ENCODE peak calls at places on chromosomes 2 and 18, in five cellular contexts. One of them, this sample, is unnamed.

GRCh38 chr2:237774811-237775553 is 23.6 kb upstream of the RBM44 start:
- DNase-seq in pancreas: peak
- DNase-seq in AG10803: peak
- DNase-seq in BE2C: peak
- DNase-seq in HFF-Myc: peak
- DNase-seq in this sample: peak

GRCh38 chr2:218991674-218992168 is 1.5 kb downstream of the CRYBA2 start:
- DNase-seq in HFF-Myc: no peak
- DNase-seq in BE2C: peak
- DNase-seq in pancreas: no peak
- DNase-seq in AG10803: peak
- DNase-seq in this sample: peak

GRCh38 chr2:207394812-207395534 is 134.8 kb upstream of the CREB1 start:
- DNase-seq in AG10803: peak
- DNase-seq in HFF-Myc: peak
- DNase-seq in BE2C: peak
- DNase-seq in pancreas: no peak
- DNase-seq in this sample: no peak

GRCh38 chr2:153917570-153917969 is 45.8 kb downstream of the GALNT13 start:
- DNase-seq in pancreas: no peak
- DNase-seq in HFF-Myc: no peak
- DNase-seq in AG10803: no peak
- DNase-seq in BE2C: no peak
- DNase-seq in this sample: no peak

GRCh38 chr18:31268985-31269406 is 49.0 kb upstream of the DSG1 start:
- DNase-seq in pancreas: no peak
- DNase-seq in HFF-Myc: no peak
- DNase-seq in AG10803: no peak
- DNase-seq in BE2C: no peak
- DNase-seq in this sample: no peak

GRCh38 chr18:42781298-42781815 is 334.1 kb downstream of the RIT2 start:
- DNase-seq in HFF-Myc: no peak
- DNase-seq in BE2C: no peak
- DNase-seq in AG10803: no peak
- DNase-seq in pancreas: no peak
- DNase-seq in this sample: no peak

GRCh38 chr2:168529900-168530561 is 74.0 kb downstream of the CERS6 start:
- DNase-seq in AG10803: no peak
- DNase-seq in HFF-Myc: no peak
- DNase-seq in BE2C: peak
- DNase-seq in pancreas: no peak
- DNase-seq in this sample: no peak

GRCh38 chr2:120465989-120466703 is 120.2 kb downstream of the INHBB start:
- DNase-seq in BE2C: no peak
- DNase-seq in pancreas: no peak
- DNase-seq in AG10803: no peak
- DNase-seq in HFF-Myc: no peak
- DNase-seq in this sample: no peak

GRCh38 chr2:62296034-62296832 is 100.3 kb downstream of the B3GNT2 start:
- DNase-seq in AG10803: no peak
- DNase-seq in BE2C: no peak
- DNase-seq in pancreas: no peak
- DNase-seq in HFF-Myc: no peak
- DNase-seq in this sample: no peak

GRCh38 chr18:76347341-76347740 is 147.7 kb downstream of the ZNF516 start:
- DNase-seq in HFF-Myc: no peak
- DNase-seq in AG10803: no peak
- DNase-seq in BE2C: no peak
- DNase-seq in pancreas: no peak
- DNase-seq in this sample: no peak

GRCh38 chr2:121804340-121804739 is 48.9 kb downstream of the TSN start:
- DNase-seq in HFF-Myc: no peak
- DNase-seq in BE2C: peak
- DNase-seq in pancreas: no peak
- DNase-seq in AG10803: peak
- DNase-seq in this sample: peak

GRCh38 chr18:30359521-30359920 is 683.0 kb downstream of the DSC3 start:
- DNase-seq in pancreas: no peak
- DNase-seq in HFF-Myc: no peak
- DNase-seq in BE2C: no peak
- DNase-seq in AG10803: no peak
- DNase-seq in this sample: no peak

GRCh38 chr2:126385441-126385840 is 270.5 kb upstream of the GYPC start:
- DNase-seq in pancreas: no peak
- DNase-seq in AG10803: no peak
- DNase-seq in HFF-Myc: no peak
- DNase-seq in BE2C: no peak
- DNase-seq in this sample: no peak

GRCh38 chr2:104658840-104659591 is 194.9 kb upstream of the POU3F3 start:
- DNase-seq in BE2C: no peak
- DNase-seq in pancreas: no peak
- DNase-seq in HFF-Myc: no peak
- DNase-seq in AG10803: no peak
- DNase-seq in this sample: no peak

GRCh38 chr2:19667085-19667484 is 234.7 kb downstream of the TTC32 start:
- DNase-seq in BE2C: no peak
- DNase-seq in AG10803: peak
- DNase-seq in HFF-Myc: no peak
- DNase-seq in pancreas: no peak
- DNase-seq in this sample: no peak

GRCh38 chr2:147424766-147425165 is 420.1 kb upstream of the ACVR2A start:
- DNase-seq in AG10803: no peak
- DNase-seq in HFF-Myc: no peak
- DNase-seq in BE2C: no peak
- DNase-seq in pancreas: no peak
- DNase-seq in this sample: no peak

GRCh38 chr2:54149623-54150501 is 34.4 kb downstream of the ACYP2 start:
- DNase-seq in AG10803: peak
- DNase-seq in BE2C: no peak
- DNase-seq in HFF-Myc: no peak
- DNase-seq in pancreas: no peak
- DNase-seq in this sample: no peak

GRCh38 chr2:20626698-20627471 is 24.0 kb downstream of the HS1BP3 start:
- DNase-seq in pancreas: no peak
- DNase-seq in BE2C: peak
- DNase-seq in HFF-Myc: no peak
- DNase-seq in AG10803: no peak
- DNase-seq in this sample: no peak

GRCh38 chr2:147649963-147650362 is 194.9 kb upstream of the ACVR2A start:
- DNase-seq in pancreas: no peak
- DNase-seq in BE2C: no peak
- DNase-seq in AG10803: no peak
- DNase-seq in HFF-Myc: no peak
- DNase-seq in this sample: no peak

GRCh38 chr2:127097471-127097765 is 9.5 kb downstream of the BIN1 start:
- DNase-seq in AG10803: no peak
- DNase-seq in pancreas: no peak
- DNase-seq in HFF-Myc: no peak
- DNase-seq in BE2C: no peak
- DNase-seq in this sample: no peak

GRCh38 chr2:235514627-235515363 is 21.0 kb downstream of the AGAP1 start:
- DNase-seq in BE2C: no peak
- DNase-seq in AG10803: no peak
- DNase-seq in pancreas: no peak
- DNase-seq in HFF-Myc: no peak
- DNase-seq in this sample: no peak
- TF ChIP-seq CTCF in BE2C: peak
- TF ChIP-seq CTCF in AG10803: no peak
- TF ChIP-seq CTCF in pancreas: no peak
- TF ChIP-seq CTCF in HFF-Myc: no peak
- TF ChIP-seq CTCF in this sample: no peak

GRCh38 chr18:59056706-59057492 is 82.8 kb upstream of the SEC11C start:
- DNase-seq in HFF-Myc: peak
- DNase-seq in pancreas: peak
- DNase-seq in AG10803: peak
- DNase-seq in BE2C: peak
- DNase-seq in this sample: peak
- TF ChIP-seq CTCF in HFF-Myc: peak
- TF ChIP-seq CTCF in pancreas: peak
- TF ChIP-seq CTCF in AG10803: peak
- TF ChIP-seq CTCF in BE2C: peak
- TF ChIP-seq CTCF in this sample: peak

DNA sequence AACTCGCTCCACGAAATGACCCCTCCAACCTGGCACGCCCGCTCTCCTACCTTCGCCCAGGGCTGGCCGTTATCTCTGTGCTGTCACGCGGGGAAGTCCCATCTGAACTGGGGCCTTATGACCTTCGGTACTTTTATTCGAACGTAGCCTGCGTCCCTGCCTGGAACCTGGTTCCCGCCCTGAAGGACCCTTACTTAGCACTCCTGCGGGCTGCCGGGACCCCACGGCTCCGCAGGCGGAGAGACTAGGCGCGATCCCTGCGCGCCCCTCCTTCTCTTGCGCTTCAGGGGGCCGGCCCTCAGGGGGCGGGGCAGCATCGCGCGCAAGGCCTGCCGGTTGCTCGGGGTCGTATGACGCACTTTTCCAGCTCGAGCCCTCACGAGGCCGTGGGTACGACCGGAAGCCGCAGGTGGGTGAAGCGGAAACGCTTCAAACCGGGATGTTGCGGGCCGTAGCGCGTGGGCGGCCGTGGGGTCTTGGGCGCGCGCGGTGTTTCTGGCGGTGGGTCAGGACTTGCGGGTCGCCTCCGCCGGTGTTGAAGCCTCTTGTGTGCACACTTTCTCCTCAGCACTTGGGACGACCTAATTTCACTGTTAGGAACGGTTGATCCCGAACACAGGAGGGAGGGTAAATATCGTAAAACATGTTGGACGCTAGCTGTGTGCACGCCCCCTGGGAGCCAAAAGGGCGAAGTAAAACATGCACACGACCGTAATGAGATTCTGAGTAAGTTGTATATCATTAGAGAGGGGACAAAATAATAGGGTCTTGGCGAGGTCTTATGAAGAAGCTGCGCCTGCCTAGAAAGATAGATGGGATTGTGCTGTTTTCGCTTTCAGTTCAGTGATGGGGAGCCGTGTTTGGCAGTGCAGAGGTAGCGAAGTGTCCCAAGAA is at the start of the genes LIPT1 and TSGA10:
- DNase-seq in AG10803: peak
- DNase-seq in pancreas: peak
- DNase-seq in HFF-Myc: peak
- DNase-seq in BE2C: peak
- DNase-seq in this sample: peak
- TF ChIP-seq CTCF in AG10803: peak
- TF ChIP-seq CTCF in pancreas: no peak
- TF ChIP-seq CTCF in HFF-Myc: no peak
- TF ChIP-seq CTCF in BE2C: peak
- TF ChIP-seq CTCF in this sample: no peak

GRCh38 chr18:63843008-63843407 is 44.5 kb upstream of the SERPINB2 start:
- DNase-seq in AG10803: no peak
- DNase-seq in BE2C: no peak
- DNase-seq in HFF-Myc: no peak
- DNase-seq in pancreas: no peak
- DNase-seq in this sample: no peak

GRCh38 chr18:63848159-63848558 is 39.3 kb upstream of the SERPINB2 start:
- DNase-seq in AG10803: peak
- DNase-seq in pancreas: no peak
- DNase-seq in HFF-Myc: peak
- DNase-seq in BE2C: peak
- DNase-seq in this sample: no peak

GRCh38 chr18:63850010-63850409 is 37.5 kb upstream of the SERPINB2 start:
- DNase-seq in HFF-Myc: peak
- DNase-seq in BE2C: peak
- DNase-seq in AG10803: peak
- DNase-seq in pancreas: no peak
- DNase-seq in this sample: peak

DNA sequence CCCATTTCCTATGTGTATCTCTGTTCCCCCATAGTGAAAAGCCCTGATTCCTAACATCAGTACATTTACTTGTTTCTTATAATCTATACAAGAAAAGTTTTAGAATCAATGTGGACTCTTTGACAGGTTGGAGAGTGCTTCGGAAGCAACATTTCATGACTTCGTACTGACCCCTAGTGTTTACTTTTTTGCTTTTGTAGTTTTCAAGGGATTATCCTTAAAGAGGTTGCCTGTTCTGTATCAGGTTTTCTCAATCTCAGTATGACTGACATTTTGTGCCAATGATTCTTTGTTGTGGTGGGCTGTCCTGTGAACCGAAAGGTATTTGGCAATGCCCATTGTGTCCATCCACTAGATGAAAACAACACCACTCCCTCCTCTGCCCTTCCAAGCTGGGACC is 43.3 kb upstream of the SERPINB2 start:
- DNase-seq in HFF-Myc: peak
- DNase-seq in pancreas: no peak
- DNase-seq in AG10803: peak
- DNase-seq in BE2C: no peak
- DNase-seq in this sample: peak
- TF ChIP-seq CTCF in HFF-Myc: peak
- TF ChIP-seq CTCF in pancreas: no peak
- TF ChIP-seq CTCF in AG10803: peak
- TF ChIP-seq CTCF in BE2C: peak
- TF ChIP-seq CTCF in this sample: peak

GRCh38 chr2:235087812-235088607 is 136.2 kb downstream of the SH3BP4 start:
- DNase-seq in pancreas: peak
- DNase-seq in HFF-Myc: no peak
- DNase-seq in BE2C: peak
- DNase-seq in AG10803: no peak
- DNase-seq in this sample: no peak
- TF ChIP-seq CTCF in pancreas: no peak
- TF ChIP-seq CTCF in HFF-Myc: no peak
- TF ChIP-seq CTCF in BE2C: no peak
- TF ChIP-seq CTCF in AG10803: no peak
- TF ChIP-seq CTCF in this sample: no peak